ENCODE peak calls at places on chromosomes 6 and 20, in ten cellular contexts. One of them, this sample, is unnamed.

GRCh38 chr6:167827588-167828324 is 1.0 kb downstream of the AFDN start:
- DNase-seq in tibial nerve: peak
- DNase-seq in SK-N-SH: peak
- DNase-seq in stomach: peak
- DNase-seq in transverse colon: peak
- DNase-seq in upper lobe of left lung: peak
- DNase-seq in GM12878: no peak
- DNase-seq in ovary: peak
- DNase-seq in sigmoid colon: peak
- DNase-seq in esophagus muscularis mucosa: no peak
- DNase-seq in this sample: peak

GRCh38 chr20:4918473-4918872 is 82.8 kb downstream of the SLC23A2 start:
- DNase-seq in tibial nerve: no peak
- DNase-seq in SK-N-SH: no peak
- DNase-seq in stomach: no peak
- DNase-seq in transverse colon: peak
- DNase-seq in upper lobe of left lung: no peak
- DNase-seq in GM12878: no peak
- DNase-seq in ovary: no peak
- DNase-seq in sigmoid colon: no peak
- DNase-seq in esophagus muscularis mucosa: no peak
- DNase-seq in this sample: no peak

GRCh38 chr6:97958143-97958542 is 675.1 kb upstream of the MMS22L start:
- DNase-seq in tibial nerve: no peak
- DNase-seq in SK-N-SH: no peak
- DNase-seq in stomach: no peak
- DNase-seq in transverse colon: no peak
- DNase-seq in upper lobe of left lung: no peak
- DNase-seq in GM12878: no peak
- DNase-seq in ovary: no peak
- DNase-seq in sigmoid colon: no peak
- DNase-seq in esophagus muscularis mucosa: no peak
- DNase-seq in this sample: peak

GRCh38 chr6:133757330-133757729 is 131.6 kb upstream of the TCF21 start:
- DNase-seq in tibial nerve: no peak
- DNase-seq in SK-N-SH: no peak
- DNase-seq in stomach: no peak
- DNase-seq in transverse colon: no peak
- DNase-seq in upper lobe of left lung: no peak
- DNase-seq in GM12878: no peak
- DNase-seq in ovary: no peak
- DNase-seq in sigmoid colon: no peak
- DNase-seq in esophagus muscularis mucosa: no peak
- DNase-seq in this sample: no peak

GRCh38 chr6:168291450-168291849 is 28.1 kb downstream of the DACT2 start:
- DNase-seq in tibial nerve: no peak
- DNase-seq in SK-N-SH: no peak
- DNase-seq in stomach: no peak
- DNase-seq in transverse colon: no peak
- DNase-seq in upper lobe of left lung: no peak
- DNase-seq in GM12878: no peak
- DNase-seq in ovary: no peak
- DNase-seq in sigmoid colon: no peak
- DNase-seq in esophagus muscularis mucosa: no peak
- DNase-seq in this sample: no peak

GRCh38 chr20:44253528-44253927 is 6.4 kb downstream of the GDAP1L1 start:
- DNase-seq in tibial nerve: no peak
- DNase-seq in SK-N-SH: peak
- DNase-seq in stomach: no peak
- DNase-seq in transverse colon: no peak
- DNase-seq in upper lobe of left lung: no peak
- DNase-seq in GM12878: no peak
- DNase-seq in ovary: no peak
- DNase-seq in sigmoid colon: no peak
- DNase-seq in esophagus muscularis mucosa: no peak
- DNase-seq in this sample: peak

GRCh38 chr20:5470458-5470857 is 153.7 kb upstream of the PROKR2 start:
- DNase-seq in tibial nerve: no peak
- DNase-seq in SK-N-SH: no peak
- DNase-seq in stomach: no peak
- DNase-seq in transverse colon: no peak
- DNase-seq in upper lobe of left lung: no peak
- DNase-seq in GM12878: no peak
- DNase-seq in ovary: no peak
- DNase-seq in sigmoid colon: no peak
- DNase-seq in esophagus muscularis mucosa: no peak
- DNase-seq in this sample: no peak

GRCh38 chr6:50655848-50656453 is 57.4 kb upstream of the TFAP2D start:
- DNase-seq in tibial nerve: no peak
- DNase-seq in SK-N-SH: peak
- DNase-seq in stomach: no peak
- DNase-seq in transverse colon: no peak
- DNase-seq in upper lobe of left lung: no peak
- DNase-seq in GM12878: no peak
- DNase-seq in ovary: no peak
- DNase-seq in sigmoid colon: no peak
- DNase-seq in esophagus muscularis mucosa: no peak
- DNase-seq in this sample: peak

GRCh38 chr20:42277203-42277602 is 659.0 kb upstream of the CHD6 start:
- DNase-seq in tibial nerve: no peak
- DNase-seq in SK-N-SH: peak
- DNase-seq in stomach: no peak
- DNase-seq in transverse colon: no peak
- DNase-seq in upper lobe of left lung: no peak
- DNase-seq in GM12878: no peak
- DNase-seq in ovary: no peak
- DNase-seq in sigmoid colon: no peak
- DNase-seq in esophagus muscularis mucosa: peak
- DNase-seq in this sample: no peak

GRCh38 chr6:41769376-41769775 is 10.3 kb downstream of the FRS3 start:
- DNase-seq in tibial nerve: no peak
- DNase-seq in SK-N-SH: no peak
- DNase-seq in stomach: no peak
- DNase-seq in transverse colon: no peak
- DNase-seq in upper lobe of left lung: no peak
- DNase-seq in GM12878: no peak
- DNase-seq in ovary: no peak
- DNase-seq in sigmoid colon: no peak
- DNase-seq in esophagus muscularis mucosa: no peak
- DNase-seq in this sample: no peak

GRCh38 chr6:47353822-47354221 is 44.1 kb upstream of the TNFRSF21 start:
- DNase-seq in tibial nerve: no peak
- DNase-seq in SK-N-SH: no peak
- DNase-seq in stomach: no peak
- DNase-seq in transverse colon: no peak
- DNase-seq in upper lobe of left lung: no peak
- DNase-seq in GM12878: no peak
- DNase-seq in ovary: no peak
- DNase-seq in sigmoid colon: no peak
- DNase-seq in esophagus muscularis mucosa: no peak
- DNase-seq in this sample: no peak

GRCh38 chr6:16964553-16965499 is 137.0 kb upstream of the STMND1 start:
- DNase-seq in tibial nerve: peak
- DNase-seq in SK-N-SH: peak
- DNase-seq in stomach: peak
- DNase-seq in transverse colon: peak
- DNase-seq in upper lobe of left lung: peak
- DNase-seq in GM12878: peak
- DNase-seq in ovary: peak
- DNase-seq in sigmoid colon: peak
- DNase-seq in esophagus muscularis mucosa: peak
- DNase-seq in this sample: peak

GRCh38 chr6:111113731-111114438 is 26.6 kb downstream of the SLC16A10 start:
- DNase-seq in tibial nerve: peak
- DNase-seq in SK-N-SH: peak
- DNase-seq in stomach: peak
- DNase-seq in transverse colon: no peak
- DNase-seq in upper lobe of left lung: peak
- DNase-seq in GM12878: no peak
- DNase-seq in ovary: peak
- DNase-seq in sigmoid colon: peak
- DNase-seq in esophagus muscularis mucosa: no peak
- DNase-seq in this sample: peak

GRCh38 chr6:3382399-3383279 is 74.2 kb downstream of the SLC22A23 start:
- DNase-seq in tibial nerve: no peak
- DNase-seq in SK-N-SH: no peak
- DNase-seq in stomach: peak
- DNase-seq in transverse colon: peak
- DNase-seq in upper lobe of left lung: no peak
- DNase-seq in GM12878: no peak
- DNase-seq in ovary: no peak
- DNase-seq in sigmoid colon: no peak
- DNase-seq in esophagus muscularis mucosa: no peak
- DNase-seq in this sample: no peak

GRCh38 chr6:53510751-53511150 is 34.1 kb downstream of the GCLC start:
- DNase-seq in tibial nerve: no peak
- DNase-seq in SK-N-SH: no peak
- DNase-seq in stomach: no peak
- DNase-seq in transverse colon: no peak
- DNase-seq in upper lobe of left lung: no peak
- DNase-seq in GM12878: no peak
- DNase-seq in ovary: no peak
- DNase-seq in sigmoid colon: no peak
- DNase-seq in esophagus muscularis mucosa: no peak
- DNase-seq in this sample: no peak

GRCh38 chr6:119442776-119443184 is 93.2 kb upstream of the MAN1A1 start:
- DNase-seq in tibial nerve: peak
- DNase-seq in SK-N-SH: no peak
- DNase-seq in stomach: no peak
- DNase-seq in transverse colon: peak
- DNase-seq in upper lobe of left lung: peak
- DNase-seq in GM12878: no peak
- DNase-seq in ovary: no peak
- DNase-seq in sigmoid colon: peak
- DNase-seq in esophagus muscularis mucosa: no peak
- DNase-seq in this sample: no peak

GRCh38 chr6:121794630-121795029 is 359.2 kb downstream of the GJA1 start:
- DNase-seq in tibial nerve: no peak
- DNase-seq in SK-N-SH: no peak
- DNase-seq in stomach: no peak
- DNase-seq in transverse colon: no peak
- DNase-seq in upper lobe of left lung: no peak
- DNase-seq in GM12878: no peak
- DNase-seq in ovary: no peak
- DNase-seq in sigmoid colon: no peak
- DNase-seq in esophagus muscularis mucosa: no peak
- DNase-seq in this sample: peak

DNA sequence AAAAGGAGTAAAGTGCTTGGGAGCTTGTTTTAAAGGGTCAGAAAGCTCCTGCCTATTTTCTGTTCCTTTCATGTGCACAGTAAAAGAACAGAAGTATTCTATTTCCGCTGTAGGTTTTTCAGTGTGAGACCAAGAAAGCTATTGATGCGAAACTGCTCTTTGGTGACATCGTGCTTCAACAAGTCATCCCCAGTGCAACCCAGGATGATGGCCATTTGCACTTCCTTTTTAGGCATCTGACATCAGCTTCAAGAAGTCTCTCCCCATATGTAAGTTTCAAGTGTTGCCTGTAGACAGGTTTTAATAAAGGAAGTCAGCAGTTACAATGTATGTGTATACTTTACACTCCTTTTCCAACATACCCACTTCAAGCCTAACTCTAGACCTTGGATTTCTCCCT is 131.6 kb downstream of the RFX6 start:
- DNase-seq in tibial nerve: no peak
- DNase-seq in SK-N-SH: no peak
- DNase-seq in stomach: no peak
- DNase-seq in transverse colon: no peak
- DNase-seq in upper lobe of left lung: no peak
- DNase-seq in GM12878: peak
- DNase-seq in ovary: no peak
- DNase-seq in sigmoid colon: no peak
- DNase-seq in esophagus muscularis mucosa: no peak
- DNase-seq in this sample: no peak
- TF ChIP-seq EP300 in tibial nerve: no peak
- TF ChIP-seq EP300 in SK-N-SH: no peak
- TF ChIP-seq EP300 in stomach: no peak
- TF ChIP-seq EP300 in transverse colon: no peak
- TF ChIP-seq EP300 in upper lobe of left lung: no peak
- TF ChIP-seq EP300 in GM12878: no peak
- TF ChIP-seq EP300 in ovary: no peak
- TF ChIP-seq EP300 in sigmoid colon: no peak
- TF ChIP-seq EP300 in esophagus muscularis mucosa: no peak
- TF ChIP-seq EP300 in this sample: no peak

DNA sequence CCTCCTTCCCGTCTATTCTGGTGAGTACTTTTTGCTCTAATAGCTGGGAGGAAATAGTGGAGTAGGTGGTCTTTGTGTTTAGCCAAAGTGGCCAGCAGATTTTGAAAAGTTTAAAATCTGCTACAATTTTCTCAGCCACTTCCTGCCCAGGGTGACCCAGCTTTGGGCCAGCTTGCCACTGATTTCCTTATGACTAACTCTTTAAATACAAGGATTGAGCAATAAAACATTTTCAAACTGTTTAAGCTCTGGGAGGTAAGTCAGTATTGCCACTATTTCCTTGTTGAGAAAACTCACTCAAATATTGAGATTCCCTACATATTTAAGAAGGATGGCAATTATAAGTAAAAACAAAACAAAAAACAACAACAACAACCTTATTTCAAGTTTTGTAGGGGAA is 54.5 kb downstream of the TRMT11 start:
- DNase-seq in tibial nerve: no peak
- DNase-seq in SK-N-SH: no peak
- DNase-seq in stomach: peak
- DNase-seq in transverse colon: peak
- DNase-seq in upper lobe of left lung: peak
- DNase-seq in GM12878: no peak
- DNase-seq in ovary: no peak
- DNase-seq in sigmoid colon: no peak
- DNase-seq in esophagus muscularis mucosa: no peak
- DNase-seq in this sample: peak
- TF ChIP-seq EP300 in tibial nerve: no peak
- TF ChIP-seq EP300 in SK-N-SH: no peak
- TF ChIP-seq EP300 in stomach: no peak
- TF ChIP-seq EP300 in transverse colon: no peak
- TF ChIP-seq EP300 in upper lobe of left lung: no peak
- TF ChIP-seq EP300 in GM12878: no peak
- TF ChIP-seq EP300 in ovary: no peak
- TF ChIP-seq EP300 in sigmoid colon: no peak
- TF ChIP-seq EP300 in esophagus muscularis mucosa: no peak
- TF ChIP-seq EP300 in this sample: peak

GRCh38 chr6:87705070-87705691 is 3.1 kb upstream of the AKIRIN2 start:
- DNase-seq in tibial nerve: no peak
- DNase-seq in SK-N-SH: no peak
- DNase-seq in stomach: no peak
- DNase-seq in transverse colon: no peak
- DNase-seq in upper lobe of left lung: no peak
- DNase-seq in GM12878: peak
- DNase-seq in ovary: no peak
- DNase-seq in sigmoid colon: no peak
- DNase-seq in esophagus muscularis mucosa: no peak
- DNase-seq in this sample: peak
- TF ChIP-seq EP300 in tibial nerve: no peak
- TF ChIP-seq EP300 in SK-N-SH: no peak
- TF ChIP-seq EP300 in stomach: no peak
- TF ChIP-seq EP300 in transverse colon: no peak
- TF ChIP-seq EP300 in upper lobe of left lung: no peak
- TF ChIP-seq EP300 in GM12878: peak
- TF ChIP-seq EP300 in ovary: no peak
- TF ChIP-seq EP300 in sigmoid colon: no peak
- TF ChIP-seq EP300 in esophagus muscularis mucosa: no peak
- TF ChIP-seq EP300 in this sample: no peak

DNA sequence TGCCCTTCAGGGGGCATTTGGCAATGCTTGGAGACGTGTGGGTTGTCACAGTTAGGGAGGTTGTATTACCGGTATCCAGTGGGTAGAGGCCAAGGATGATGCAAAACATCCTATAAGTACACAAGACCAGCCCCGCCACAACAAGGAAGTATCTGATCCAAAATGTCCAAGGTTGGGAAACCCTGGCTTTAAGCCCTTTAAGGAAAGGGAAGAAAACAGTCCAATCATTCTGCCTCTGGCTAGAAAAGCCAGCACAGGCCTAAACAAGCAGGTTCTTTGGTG is 3.6 kb upstream of the ZMYND8 start:
- DNase-seq in tibial nerve: peak
- DNase-seq in SK-N-SH: no peak
- DNase-seq in stomach: peak
- DNase-seq in transverse colon: peak
- DNase-seq in upper lobe of left lung: peak
- DNase-seq in GM12878: no peak
- DNase-seq in ovary: peak
- DNase-seq in sigmoid colon: peak
- DNase-seq in esophagus muscularis mucosa: no peak
- DNase-seq in this sample: peak
- TF ChIP-seq EP300 in tibial nerve: peak
- TF ChIP-seq EP300 in SK-N-SH: no peak
- TF ChIP-seq EP300 in stomach: no peak
- TF ChIP-seq EP300 in transverse colon: no peak
- TF ChIP-seq EP300 in upper lobe of left lung: peak
- TF ChIP-seq EP300 in GM12878: no peak
- TF ChIP-seq EP300 in ovary: no peak
- TF ChIP-seq EP300 in sigmoid colon: no peak
- TF ChIP-seq EP300 in esophagus muscularis mucosa: no peak
- TF ChIP-seq EP300 in this sample: peak

This sample was measured in A549.